ENCODE peak calls at places on chromosomes 3 and 15, in eight cellular contexts. One of them, this sample, is unnamed.

GRCh38 chr3:159252772-159253384 is 451.0 kb downstream of the MFSD1 start:
- DNase-seq in RWPE2: no peak
- DNase-seq in stimulated activated naive B cell treated with anti-CD40 and anti-IgM and Interleukin-4, amounts not matched to agents 10 μg/mL and 1 μg/mL and 100 μg/mL, for 72 hours: no peak
- DNase-seq in stromal cell of bone marrow: peak
- DNase-seq in fibroblast of lung: peak
- DNase-seq in HCT116: peak
- DNase-seq in KBM-7: peak
- DNase-seq in fibroblast of mammary gland: peak
- DNase-seq in this sample: peak

GRCh38 chr3:48238506-48239085 is 2.3 kb upstream of the ZNF589 start:
- DNase-seq in RWPE2: no peak
- DNase-seq in stimulated activated naive B cell treated with anti-CD40 and anti-IgM and Interleukin-4, amounts not matched to agents 10 μg/mL and 1 μg/mL and 100 μg/mL, for 72 hours: no peak
- DNase-seq in stromal cell of bone marrow: no peak
- DNase-seq in fibroblast of lung: no peak
- DNase-seq in HCT116: no peak
- DNase-seq in KBM-7: no peak
- DNase-seq in fibroblast of mammary gland: peak
- DNase-seq in this sample: no peak

GRCh38 chr15:100687532-100688215 is 85.3 kb downstream of the ASB7 start:
- DNase-seq in RWPE2: no peak
- DNase-seq in stimulated activated naive B cell treated with anti-CD40 and anti-IgM and Interleukin-4, amounts not matched to agents 10 μg/mL and 1 μg/mL and 100 μg/mL, for 72 hours: no peak
- DNase-seq in stromal cell of bone marrow: peak
- DNase-seq in fibroblast of lung: peak
- DNase-seq in HCT116: no peak
- DNase-seq in KBM-7: no peak
- DNase-seq in fibroblast of mammary gland: peak
- DNase-seq in this sample: no peak

GRCh38 chr3:98513136-98513535 is 9.6 kb downstream of the CLDND1 start:
- DNase-seq in RWPE2: peak
- DNase-seq in stimulated activated naive B cell treated with anti-CD40 and anti-IgM and Interleukin-4, amounts not matched to agents 10 μg/mL and 1 μg/mL and 100 μg/mL, for 72 hours: no peak
- DNase-seq in stromal cell of bone marrow: peak
- DNase-seq in fibroblast of lung: peak
- DNase-seq in HCT116: peak
- DNase-seq in KBM-7: no peak
- DNase-seq in fibroblast of mammary gland: peak
- DNase-seq in this sample: no peak

GRCh38 chr15:77045985-77046384 is 24.9 kb downstream of the TSPAN3 start:
- DNase-seq in RWPE2: no peak
- DNase-seq in stimulated activated naive B cell treated with anti-CD40 and anti-IgM and Interleukin-4, amounts not matched to agents 10 μg/mL and 1 μg/mL and 100 μg/mL, for 72 hours: no peak
- DNase-seq in stromal cell of bone marrow: no peak
- DNase-seq in fibroblast of lung: no peak
- DNase-seq in HCT116: no peak
- DNase-seq in KBM-7: no peak
- DNase-seq in fibroblast of mammary gland: no peak
- DNase-seq in this sample: no peak

GRCh38 chr15:28085489-28086174 is 13.5 kb downstream of the OCA2 start:
- DNase-seq in RWPE2: no peak
- DNase-seq in stimulated activated naive B cell treated with anti-CD40 and anti-IgM and Interleukin-4, amounts not matched to agents 10 μg/mL and 1 μg/mL and 100 μg/mL, for 72 hours: no peak
- DNase-seq in stromal cell of bone marrow: no peak
- DNase-seq in fibroblast of lung: no peak
- DNase-seq in HCT116: no peak
- DNase-seq in KBM-7: no peak
- DNase-seq in fibroblast of mammary gland: no peak
- DNase-seq in this sample: no peak

GRCh38 chr15:80785811-80786354 is 6.7 kb downstream of the CEMIP start:
- DNase-seq in RWPE2: no peak
- DNase-seq in stimulated activated naive B cell treated with anti-CD40 and anti-IgM and Interleukin-4, amounts not matched to agents 10 μg/mL and 1 μg/mL and 100 μg/mL, for 72 hours: no peak
- DNase-seq in stromal cell of bone marrow: no peak
- DNase-seq in fibroblast of lung: no peak
- DNase-seq in HCT116: no peak
- DNase-seq in KBM-7: no peak
- DNase-seq in fibroblast of mammary gland: no peak
- DNase-seq in this sample: no peak

GRCh38 chr3:59839283-59839682 is 789.5 kb upstream of the CFAP20DC start:
- DNase-seq in RWPE2: no peak
- DNase-seq in stimulated activated naive B cell treated with anti-CD40 and anti-IgM and Interleukin-4, amounts not matched to agents 10 μg/mL and 1 μg/mL and 100 μg/mL, for 72 hours: peak
- DNase-seq in stromal cell of bone marrow: no peak
- DNase-seq in fibroblast of lung: peak
- DNase-seq in HCT116: no peak
- DNase-seq in KBM-7: no peak
- DNase-seq in fibroblast of mammary gland: peak
- DNase-seq in this sample: no peak

GRCh38 chr15:25391971-25392733 is 46.7 kb downstream of the UBE3A start:
- DNase-seq in RWPE2: no peak
- DNase-seq in stimulated activated naive B cell treated with anti-CD40 and anti-IgM and Interleukin-4, amounts not matched to agents 10 μg/mL and 1 μg/mL and 100 μg/mL, for 72 hours: no peak
- DNase-seq in stromal cell of bone marrow: peak
- DNase-seq in fibroblast of lung: peak
- DNase-seq in HCT116: no peak
- DNase-seq in KBM-7: no peak
- DNase-seq in fibroblast of mammary gland: peak
- DNase-seq in this sample: no peak

GRCh38 chr3:66554178-66554577 is 53.4 kb upstream of the LRIG1 start:
- DNase-seq in RWPE2: no peak
- DNase-seq in stimulated activated naive B cell treated with anti-CD40 and anti-IgM and Interleukin-4, amounts not matched to agents 10 μg/mL and 1 μg/mL and 100 μg/mL, for 72 hours: no peak
- DNase-seq in stromal cell of bone marrow: no peak
- DNase-seq in fibroblast of lung: peak
- DNase-seq in HCT116: no peak
- DNase-seq in KBM-7: no peak
- DNase-seq in fibroblast of mammary gland: peak
- DNase-seq in this sample: no peak

GRCh38 chr3:135034881-135035440 is 239.9 kb downstream of the EPHB1 start:
- DNase-seq in RWPE2: no peak
- DNase-seq in stimulated activated naive B cell treated with anti-CD40 and anti-IgM and Interleukin-4, amounts not matched to agents 10 μg/mL and 1 μg/mL and 100 μg/mL, for 72 hours: no peak
- DNase-seq in stromal cell of bone marrow: no peak
- DNase-seq in fibroblast of lung: no peak
- DNase-seq in HCT116: no peak
- DNase-seq in KBM-7: no peak
- DNase-seq in fibroblast of mammary gland: peak
- DNase-seq in this sample: no peak

GRCh38 chr15:101675015-101675414 is 22.8 kb upstream of the TM2D3 start:
- DNase-seq in RWPE2: no peak
- DNase-seq in stimulated activated naive B cell treated with anti-CD40 and anti-IgM and Interleukin-4, amounts not matched to agents 10 μg/mL and 1 μg/mL and 100 μg/mL, for 72 hours: no peak
- DNase-seq in stromal cell of bone marrow: peak
- DNase-seq in fibroblast of lung: peak
- DNase-seq in HCT116: no peak
- DNase-seq in KBM-7: no peak
- DNase-seq in fibroblast of mammary gland: peak
- DNase-seq in this sample: no peak

GRCh38 chr3:126338796-126339241 is 18.4 kb downstream of the KLF15 start:
- DNase-seq in RWPE2: peak
- DNase-seq in stimulated activated naive B cell treated with anti-CD40 and anti-IgM and Interleukin-4, amounts not matched to agents 10 μg/mL and 1 μg/mL and 100 μg/mL, for 72 hours: no peak
- DNase-seq in stromal cell of bone marrow: no peak
- DNase-seq in fibroblast of lung: no peak
- DNase-seq in HCT116: no peak
- DNase-seq in KBM-7: no peak
- DNase-seq in fibroblast of mammary gland: no peak
- DNase-seq in this sample: no peak

GRCh38 chr3:8336456-8336855 is 165.2 kb upstream of the LMCD1 start:
- DNase-seq in RWPE2: no peak
- DNase-seq in stimulated activated naive B cell treated with anti-CD40 and anti-IgM and Interleukin-4, amounts not matched to agents 10 μg/mL and 1 μg/mL and 100 μg/mL, for 72 hours: no peak
- DNase-seq in stromal cell of bone marrow: no peak
- DNase-seq in fibroblast of lung: no peak
- DNase-seq in HCT116: no peak
- DNase-seq in KBM-7: no peak
- DNase-seq in fibroblast of mammary gland: no peak
- DNase-seq in this sample: no peak